ENCODE peak calls at places on chromosome 19, in seven cellular contexts. K is activated naive CD4-positive, alpha-beta T cell; D is NCI-H345; Z is NCI-H1105; H is T-helper 17 cell; X is anterior cingulate cortex; E is stimulated activated naive CD8-positive, alpha-beta T cell treated with anti-CD3 and anti-CD28 coated beads, Interleukin-15, amount 100 ng/mL, for 72 hours. C is an unnamed sample.

GRCh38 chr19:18507727-18508440 is 14.0 kb downstream of the ELL start:
- DNase-seq in X (no peak), D (no peak), H (no peak), E (no peak), Z (no peak), K (no peak), C (no peak)

GRCh38 chr19:16185925-16186234 is 670 bp downstream of the FAM32A start:
- DNase-seq in K (no peak), Z (no peak), D (no peak), E (peak; percentile 43), H (no peak), X (no peak), C (no peak)

GRCh38 chr19:14556662-14557188 is 15.1 kb downstream of the NDUFB7 start:
- DNase-seq in K (peak; percentile 38), Z (no peak), X (peak; percentile 67), D (peak; percentile 8), H (peak; percentile 59), E (peak; percentile 70), C (no peak)

GRCh38 chr19:376111-376470 is 31.5 kb upstream of the MIER2 start:
- DNase-seq in K (no peak), D (no peak), Z (no peak), E (no peak), H (no peak), X (no peak), C (no peak)

GRCh38 chr19:47002853-47003610 is 16.6 kb upstream of the NPAS1 start:
- DNase-seq in K (no peak), D (no peak), X (no peak), E (no peak), Z (no peak), H (no peak), C (no peak)

GRCh38 chr19:36771275-36772231 is 1.1 kb downstream of the ZNF850 start:
- DNase-seq in X (no peak), E (peak; percentile 64), Z (peak; percentile 32), D (no peak), K (no peak), H (no peak), C (peak; percentile 69)

GRCh38 chr19:2271516-2272103 is 10.4 kb downstream of the PEAK3 start:
- DNase-seq in X (no peak), H (no peak), D (no peak), Z (no peak), E (no peak), K (no peak), C (peak; percentile 23)

GRCh38 chr19:28427256-28428083 is 785.5 kb downstream of the UQCRFS1 start:
- DNase-seq in H (no peak), D (no peak), Z (no peak), E (no peak), K (no peak), X (no peak), C (no peak)

GRCh38 chr19:16228637-16229321 is 31.1 kb downstream of the AP1M1 start:
- DNase-seq in Z (no peak), H (no peak), X (no peak), E (no peak), D (no peak), K (no peak), C (no peak)

GRCh38 chr19:10074153-10074552 is 12.0 kb upstream of the SHFL start:
- DNase-seq in X (no peak), D (no peak), K (no peak), H (no peak), E (no peak), Z (no peak), C (no peak)

GRCh38 chr19:46134527-46134926 is 10.0 kb upstream of the IGFL3 start:
- DNase-seq in D (peak; percentile 1), X (no peak), E (no peak), K (no peak), Z (no peak), H (no peak), C (no peak)

C was measured in DMS79 treated with DMSO at 0.1 percent for 48 hours.